ENCODE peak calls at places on chromosomes 11 and 22, in four cellular contexts. V, M, N and G are unnamed samples.

GRCh38 chr22:49880281-49880680 is 26.6 kb downstream of the ZBED4 start:
- DNase-seq in V (no peak), M (peak; percentile 57), N (no peak), G (no peak)

GRCh38 chr11:6443269-6444003 is 2.6 kb upstream of the HPX start:
- DNase-seq in V (peak; percentile 38), M (peak; percentile 87), N (peak; percentile 63), G (peak; percentile 38)

GRCh38 chr11:8258289-8258688 is 5.4 kb downstream of the LMO1 start:
- DNase-seq in V (no peak), M (no peak), N (peak; percentile 11), G (no peak)

GRCh38 chr11:59187020-59187419 is 15.1 kb downstream of the DTX4 start:
- DNase-seq in V (no peak), M (no peak), N (no peak), G (no peak)

GRCh38 chr11:111185259-111185658 is 60.3 kb upstream of the POU2AF2 start:
- DNase-seq in V (no peak), M (no peak), N (no peak), G (peak; percentile 33)

GRCh38 chr11:86800076-86800955 is at the start of gene PRSS23:
- DNase-seq in V (peak; percentile 59), M (peak; percentile 67), N (peak; percentile 74), G (peak; percentile 19)

GRCh38 chr11:63613517-63614135 is 607 bp downstream of the PLAAT3 start:
- DNase-seq in V (peak; percentile 15), M (peak; percentile 78), N (peak; percentile 44), G (no peak)

GRCh38 chr11:62830904-62831519 is 839 bp downstream of the STX5 start:
- DNase-seq in V (peak; percentile 39), M (peak; percentile 74), N (no peak), G (no peak)

GRCh38 chr22:45159652-45160462 is 3.9 kb upstream of the NUP50 start:
- DNase-seq in V (no peak), M (peak; percentile 54), N (peak; percentile 74), G (no peak)

GRCh38 chr22:38760477-38761201 is 4.8 kb upstream of the SUN2 start:
- DNase-seq in V (peak; percentile 91), M (no peak), N (no peak), G (no peak)

GRCh38 chr22:24443668-24444067 is 16.3 kb downstream of the ADORA2A start:
- DNase-seq in V (no peak), M (no peak), N (no peak), G (no peak)

GRCh38 chr11:16782226-16782919 is 43.9 kb downstream of the C11orf58 start:
- DNase-seq in V (no peak), M (no peak), N (peak; percentile 59), G (no peak)

GRCh38 chr11:33827206-33827605 is 52.9 kb upstream of the FBXO3 start:
- DNase-seq in V (no peak), M (no peak), N (no peak), G (no peak)

GRCh38 chr22:41469218-41469851 is 418 bp downstream of the ACO2 start:
- DNase-seq in V (peak; percentile 52), M (peak; percentile 77), N (peak; percentile 54), G (no peak)

GRCh38 chr22:38030311-38031133 is 26.7 kb upstream of the PICK1 start:
- DNase-seq in V (no peak), M (peak; percentile 41), N (no peak), G (no peak)

GRCh38 chr11:2762451-2762850 is 62.7 kb upstream of the KCNQ1OT1 start:
- DNase-seq in V (no peak), M (no peak), N (peak; percentile 22), G (no peak)

GRCh38 chr11:8608646-8609045 is 14.6 kb upstream of the STK33 start:
- DNase-seq in V (no peak), M (no peak), N (no peak), G (peak; percentile 26)

GRCh38 chr22:25763239-25763777 is 21.3 kb downstream of the MYO18B start:
- DNase-seq in V (no peak), M (no peak), N (no peak), G (no peak)

GRCh38 chr22:38264322-38264843 is 8.4 kb downstream of the TMEM184B start:
- DNase-seq in V (no peak), M (no peak), N (no peak), G (no peak)

GRCh38 chr11:37450613-37451012 is 852.6 kb upstream of the RAG2 start:
- DNase-seq in V (no peak), M (no peak), N (no peak), G (no peak)

GRCh38 chr11:115580927-115581680 is 76.9 kb upstream of the CADM1 start:
- DNase-seq in V (peak; percentile 98), M (no peak), N (peak; percentile 51), G (no peak)
- TF ChIP-seq CTCF in V (no peak), M (no peak), N (no peak), G (no peak)

GRCh38 chr11:67646535-67647336 is 3.8 kb downstream of the ACY3 start:
- DNase-seq in V (no peak), M (no peak), N (no peak), G (no peak)

GRCh38 chr11:67647471-67647870 is 3.1 kb downstream of the ACY3 start:
- DNase-seq in V (no peak), M (no peak), N (no peak), G (no peak)

GRCh38 chr11:67644472-67645418 is 5.2 kb upstream of the TBX10 start:
- DNase-seq in V (no peak), M (peak; percentile 42), N (no peak), G (no peak)

GRCh38 chr11:67644042-67644441 is 4.5 kb upstream of the TBX10 start:
- DNase-seq in V (no peak), M (peak; percentile 79), N (no peak), G (no peak)

DNA sequence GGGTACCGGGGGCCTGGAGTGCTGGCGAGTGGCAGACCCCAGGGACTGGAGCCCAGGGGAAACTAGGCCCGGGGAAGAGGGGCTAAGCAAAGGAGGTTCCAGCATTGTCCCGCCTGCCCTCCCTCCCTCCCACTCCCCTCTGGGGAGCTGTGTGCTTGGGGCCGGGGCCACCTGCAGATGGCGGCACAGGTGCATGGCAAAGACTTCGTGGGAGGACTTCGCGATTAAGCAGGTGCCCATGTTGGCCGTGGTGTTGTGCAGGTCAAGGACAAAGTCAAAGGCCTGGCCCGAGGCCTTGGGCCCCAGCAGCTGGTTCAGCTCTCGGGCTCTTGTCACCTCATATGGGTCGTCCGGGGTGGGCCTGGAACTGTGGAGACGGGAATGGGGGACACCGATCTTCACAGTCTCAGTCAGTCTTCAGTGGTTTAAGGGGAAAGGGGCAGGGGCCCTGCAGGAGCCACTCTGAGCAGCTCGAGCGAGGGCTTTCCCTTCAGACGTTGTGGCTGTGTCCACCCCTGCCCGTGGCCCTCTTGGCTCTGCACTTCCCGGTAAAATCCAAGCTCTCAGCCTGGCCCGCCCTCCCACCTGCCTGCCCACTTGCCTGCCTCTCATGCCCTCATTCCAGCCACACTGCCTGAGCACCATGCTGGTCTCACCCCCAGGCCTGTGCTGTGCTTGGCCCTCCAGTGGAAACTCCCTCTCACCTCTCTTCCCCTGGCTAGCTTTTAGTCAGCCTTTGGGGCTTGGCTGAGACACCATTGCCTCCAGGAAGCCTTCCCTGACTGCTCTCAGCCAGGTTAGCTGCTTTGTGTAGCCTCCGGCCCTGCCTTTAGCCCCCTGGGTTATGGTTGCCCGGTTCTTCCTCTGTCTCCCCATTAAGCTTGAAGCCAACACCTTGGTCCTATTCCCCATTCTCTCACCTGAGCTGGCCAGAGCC is 4.7 kb downstream of the ACY3 start:
- DNase-seq in V (no peak), M (peak; percentile 68), N (no peak), G (no peak)
- TF ChIP-seq CTCF in V (no peak), M (peak; percentile 40), N (no peak), G (no peak)

GRCh38 chr11:92739020-92739419 is 230.4 kb upstream of the MTNR1B start:
- DNase-seq in V (no peak), M (no peak), N (no peak), G (no peak)

GRCh38 chr11:92738281-92738680 is 231.2 kb upstream of the MTNR1B start:
- DNase-seq in V (no peak), M (no peak), N (no peak), G (no peak)

GRCh38 chr11:92740251-92740650 is 229.2 kb upstream of the MTNR1B start:
- DNase-seq in V (no peak), M (no peak), N (no peak), G (no peak)

DNA sequence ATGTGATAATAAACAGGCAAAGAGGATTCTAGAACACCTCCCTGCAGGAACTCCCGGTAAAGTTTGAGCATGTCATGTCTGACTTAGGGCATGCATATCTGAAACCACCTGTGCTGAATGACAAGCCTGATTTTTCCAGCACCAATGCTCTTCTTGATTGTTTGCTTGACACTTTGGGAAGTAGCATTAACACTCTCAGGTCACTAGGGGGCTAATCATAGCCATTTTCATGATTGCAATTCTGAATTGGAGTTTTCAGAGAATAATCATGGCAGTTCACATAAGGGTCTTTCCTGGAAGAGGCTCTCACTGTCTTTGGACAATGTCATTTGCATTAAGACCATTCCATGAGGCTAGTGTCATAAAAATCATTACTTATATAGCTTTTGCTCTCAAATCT is 234.4 kb upstream of the MTNR1B start:
- DNase-seq in V (no peak), M (peak; percentile 58), N (no peak), G (no peak)
- TF ChIP-seq CTCF in V (peak; percentile 53), M (peak; percentile 67), N (no peak), G (peak; percentile 40)

GRCh38 chr11:819943-820649 is 1.4 kb downstream of the PNPLA2 start:
- DNase-seq in V (peak; percentile 61), M (peak; percentile 92), N (peak; percentile 97), G (peak; percentile 64)

GRCh38 chr11:821513-822371 is 3.0 kb downstream of the PNPLA2 start:
- DNase-seq in V (no peak), M (no peak), N (no peak), G (no peak)

GRCh38 chr11:818396-819128 is at the start of gene PNPLA2:
- DNase-seq in V (no peak), M (peak; percentile 51), N (peak; percentile 64), G (peak; percentile 72)

GRCh38 chr11:820655-821512 is 2.2 kb downstream of the PNPLA2 start:
- DNase-seq in V (no peak), M (no peak), N (peak; percentile 90), G (peak; percentile 76)

DNA sequence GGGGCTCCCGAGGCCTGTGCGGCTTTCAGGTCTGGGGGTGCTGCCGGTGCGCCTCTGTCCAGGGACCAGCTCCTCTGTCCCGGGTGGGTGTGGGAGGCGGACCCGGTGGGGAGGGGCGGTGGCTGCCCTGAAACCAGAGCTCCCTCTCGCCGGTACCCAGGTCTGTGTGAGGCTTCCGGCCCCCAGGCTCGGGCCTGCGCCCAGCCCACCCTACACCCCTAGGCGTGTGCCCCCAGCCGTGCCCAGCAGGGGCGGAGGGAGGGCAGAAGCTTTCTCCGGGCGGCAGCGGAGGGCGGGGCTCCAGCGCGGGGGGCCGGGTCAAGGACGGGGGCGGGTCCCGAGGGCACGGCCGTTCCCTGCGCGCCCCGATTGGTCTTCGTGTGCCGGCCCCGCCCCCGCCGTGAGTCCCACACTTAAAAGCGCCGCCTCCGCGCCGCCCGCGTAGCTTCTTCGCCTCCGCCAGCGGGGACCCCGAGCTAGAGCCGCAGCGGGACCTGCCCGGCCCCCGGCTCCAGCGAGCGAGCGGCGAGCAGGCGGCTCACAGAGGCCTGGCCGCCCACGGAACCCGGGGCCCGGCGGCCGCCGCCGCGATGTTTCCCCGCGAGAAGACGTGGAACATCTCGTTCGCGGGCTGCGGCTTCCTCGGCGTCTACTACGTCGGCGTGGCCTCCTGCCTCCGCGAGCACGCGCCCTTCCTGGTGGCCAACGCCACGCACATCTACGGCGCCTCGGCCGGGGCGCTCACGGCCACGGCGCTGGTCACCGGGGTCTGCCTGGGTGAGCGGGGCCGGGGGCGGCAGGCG is 616 bp downstream of the PNPLA2 start:
- DNase-seq in V (peak; percentile 87), M (peak; percentile 97), N (peak; percentile 96), G (peak; percentile 67)
- TF ChIP-seq CTCF in V (no peak), M (no peak), N (peak; percentile 20), G (peak; percentile 48)

GRCh38 chr11:81005595-81005994 is 1564.8 kb upstream of the TENM4 start:
- DNase-seq in V (no peak), M (no peak), N (no peak), G (peak; percentile 22)
- TF ChIP-seq CTCF in V (no peak), M (no peak), N (no peak), G (no peak)

GRCh38 chr22:19766506-19767426 is 6.2 kb downstream of the TBX1 start:
- DNase-seq in V (no peak), M (peak; percentile 86), N (peak; percentile 71), G (no peak)
- TF ChIP-seq CTCF in V (no peak), M (peak; percentile 63), N (no peak), G (peak; percentile 45)